ENCODE peak calls at places on chromosomes 6 and 20, in eight cellular contexts. L is sigmoid colon, E is fibroblast of the aortic adventitia, V is transverse colon, F is GM12865, H is foreskin fibroblast, C is A549, A is upper lobe of left lung. M is an unnamed sample.

GRCh38 chr6:31826793-31827285 is 699 bp upstream of the HSPA1B start:
- DNase-seq in H (peak), F (peak), V (peak), L (peak), E (peak), A (peak), C (peak), M (peak)

GRCh38 chr6:150857062-150857905 is 8.2 kb upstream of the MTHFD1L start:
- DNase-seq in A (no peak), E (peak), L (no peak), C (peak), F (no peak), V (no peak), H (peak), M (peak)

GRCh38 chr20:38692436-38693411 is 31.6 kb upstream of the SLC32A1 start:
- DNase-seq in E (peak), H (peak), F (peak), V (peak), A (peak), C (no peak), L (no peak), M (peak)

GRCh38 chr6:38639498-38640215 is at the start of gene BTBD9:
- DNase-seq in L (peak), E (peak), V (peak), H (peak), F (peak), A (peak), C (peak), M (peak)

GRCh38 chr6:165717732-165718465 is 54.9 kb upstream of the PDE10A start:
- DNase-seq in V (no peak), C (no peak), H (no peak), F (no peak), L (no peak), A (no peak), E (peak), M (no peak)

GRCh38 chr6:166935353-166935752 is 21.0 kb downstream of the RNASET2 start:
- DNase-seq in E (no peak), F (no peak), A (no peak), C (no peak), L (no peak), V (no peak), H (no peak), M (no peak)

GRCh38 chr6:163839296-163839695 is 424.8 kb downstream of the QKI start:
- DNase-seq in L (no peak), H (no peak), C (no peak), V (no peak), E (no peak), A (no peak), F (no peak), M (no peak)

GRCh38 chr6:3518356-3518841 is 61.5 kb upstream of the SLC22A23 start:
- DNase-seq in V (peak), F (no peak), C (peak), E (peak), A (no peak), H (peak), L (peak), M (peak)

GRCh38 chr6:98469146-98469545 is 365.2 kb upstream of the POU3F2 start:
- DNase-seq in F (no peak), V (no peak), E (no peak), C (no peak), A (no peak), L (no peak), H (no peak), M (no peak)

GRCh38 chr6:7991992-7992815 is 72.0 kb downstream of the BLOC1S5 start:
- DNase-seq in L (peak), F (peak), A (no peak), V (no peak), E (peak), C (peak), H (peak), M (peak)

GRCh38 chr6:109514946-109515345 is 31.9 kb upstream of the ZBTB24 start:
- DNase-seq in F (no peak), E (no peak), V (no peak), C (no peak), A (no peak), H (no peak), L (no peak), M (no peak)

GRCh38 chr6:106631356-106631755 is 2.0 kb downstream of the QRSL1 start:
- DNase-seq in E (peak), L (no peak), C (no peak), A (no peak), H (no peak), V (no peak), F (no peak), M (peak)

GRCh38 chr20:25295386-25296093 is 47.7 kb downstream of the PYGB start:
- DNase-seq in V (peak), C (no peak), L (no peak), H (no peak), A (no peak), F (no peak), E (no peak), M (peak)

GRCh38 chr6:56764081-56764566 is 121.4 kb upstream of the DST start:
- DNase-seq in E (peak), A (no peak), H (no peak), F (peak), L (no peak), C (peak), V (no peak), M (peak)
- TF ChIP-seq CTCF in E (peak), A (peak), H (peak), F (peak), L (peak), C (peak), V (peak), M (peak)

GRCh38 chr6:11785449-11785951 is 6.9 kb upstream of the ADTRP start:
- DNase-seq in A (no peak), E (no peak), V (no peak), C (no peak), L (no peak), F (peak), H (no peak), M (no peak)
- H3K4me3 ChIP-seq in A (peak), E (no peak), V (peak), C (no peak), L (no peak), F (peak), H (no peak), M (no peak)

GRCh38 chr6:97053643-97054411 is 129.3 kb downstream of the KLHL32 start:
- DNase-seq in V (no peak), A (no peak), F (no peak), C (no peak), H (no peak), E (peak), L (no peak), M (peak)
- TF ChIP-seq CTCF in V (peak), A (no peak), F (peak), C (peak), H (peak), E (peak), L (no peak), M (peak)

DNA sequence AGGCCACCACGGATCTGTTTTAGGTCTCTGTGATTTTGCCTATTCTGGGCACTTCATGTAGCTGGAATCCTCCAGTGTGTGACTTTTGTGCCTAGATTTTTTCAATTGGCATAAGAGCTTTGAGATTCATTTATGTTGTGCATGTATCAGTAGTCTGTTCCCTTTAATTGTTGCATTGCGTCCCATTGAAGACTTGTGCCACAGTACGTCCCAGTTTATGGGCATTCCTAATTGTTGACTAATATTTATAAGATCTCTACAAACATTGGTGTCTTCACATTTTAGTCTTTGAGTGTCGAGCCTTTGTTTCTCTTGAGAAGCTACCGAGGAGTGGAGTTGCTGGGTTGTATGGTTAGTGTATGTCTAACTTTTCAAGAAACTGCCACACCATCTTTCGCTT is 704 bp upstream of the FAM210B start:
- DNase-seq in C (no peak), A (no peak), H (peak), E (no peak), F (no peak), V (no peak), L (no peak), M (peak)
- H3K4me3 ChIP-seq in C (peak), A (peak), H (peak), E (no peak), F (no peak), V (peak), L (peak), M (peak)

GRCh38 chr20:19363439-19363838 is 151.0 kb downstream of the SLC24A3 start:
- DNase-seq in H (no peak), F (no peak), L (no peak), C (no peak), A (no peak), E (no peak), V (no peak), M (no peak)
- TF ChIP-seq CTCF in H (no peak), F (no peak), L (no peak), C (no peak), A (no peak), E (no peak), V (no peak), M (no peak)

GRCh38 chr6:135234492-135234780 is 53.3 kb downstream of the MYB start:
- DNase-seq in L (no peak), C (no peak), V (no peak), A (no peak), F (no peak), H (no peak), E (no peak), M (no peak)
- H3K4me3 ChIP-seq in L (no peak), C (no peak), V (no peak), A (no peak), F (no peak), H (no peak), E (no peak), M (no peak)